ENCODE peak calls at places on chromosome 1, in four cellular contexts. One of them, this sample, is unnamed.

GRCh38 chr1:245444971-245445370 is 290.2 kb downstream of the KIF26B start:
- DNase-seq in fibroblast of the aortic adventitia: peak
- DNase-seq in T-cell: no peak
- DNase-seq in nucleus accumbens: no peak
- DNase-seq in this sample: no peak

GRCh38 chr1:39926343-39926769 is 24.6 kb upstream of the MYCL start:
- DNase-seq in fibroblast of the aortic adventitia: peak
- DNase-seq in T-cell: no peak
- DNase-seq in nucleus accumbens: no peak
- DNase-seq in this sample: no peak

GRCh38 chr1:60971330-60971729 is 111.0 kb upstream of the NFIA start:
- DNase-seq in fibroblast of the aortic adventitia: no peak
- DNase-seq in T-cell: no peak
- DNase-seq in nucleus accumbens: no peak
- DNase-seq in this sample: no peak

GRCh38 chr1:3292868-3293562 is 161.4 kb upstream of the ARHGEF16 start:
- DNase-seq in fibroblast of the aortic adventitia: no peak
- DNase-seq in T-cell: no peak
- DNase-seq in nucleus accumbens: no peak
- DNase-seq in this sample: no peak

GRCh38 chr1:94273111-94273510 is 35.7 kb upstream of the ARHGAP29 start:
- DNase-seq in fibroblast of the aortic adventitia: peak
- DNase-seq in T-cell: no peak
- DNase-seq in nucleus accumbens: no peak
- DNase-seq in this sample: no peak

GRCh38 chr1:10663668-10664035 is 132.8 kb downstream of the CASZ1 start:
- DNase-seq in fibroblast of the aortic adventitia: no peak
- DNase-seq in T-cell: no peak
- DNase-seq in nucleus accumbens: no peak
- DNase-seq in this sample: no peak

GRCh38 chr1:193392686-193393085 is 206.3 kb upstream of the B3GALT2 start:
- DNase-seq in fibroblast of the aortic adventitia: no peak
- DNase-seq in T-cell: no peak
- DNase-seq in nucleus accumbens: no peak
- DNase-seq in this sample: no peak

GRCh38 chr1:177172866-177173265 is 2.1 kb downstream of the BRINP2 start:
- DNase-seq in fibroblast of the aortic adventitia: no peak
- DNase-seq in T-cell: no peak
- DNase-seq in nucleus accumbens: no peak
- DNase-seq in this sample: no peak

GRCh38 chr1:199226163-199226562 is 587.3 kb downstream of the PTPRC start:
- DNase-seq in fibroblast of the aortic adventitia: peak
- DNase-seq in T-cell: no peak
- DNase-seq in nucleus accumbens: no peak
- DNase-seq in this sample: no peak

GRCh38 chr1:1432951-1433803 is 2.3 kb upstream of the VWA1 start:
- DNase-seq in fibroblast of the aortic adventitia: no peak
- DNase-seq in T-cell: no peak
- DNase-seq in nucleus accumbens: peak
- DNase-seq in this sample: no peak

GRCh38 chr1:89804646-89805237 is 16.1 kb upstream of the LRRC8D start:
- DNase-seq in fibroblast of the aortic adventitia: peak
- DNase-seq in T-cell: peak
- DNase-seq in nucleus accumbens: peak
- DNase-seq in this sample: peak

GRCh38 chr1:28378906-28379305 is 9.4 kb downstream of the PHACTR4 start:
- DNase-seq in fibroblast of the aortic adventitia: no peak
- DNase-seq in T-cell: no peak
- DNase-seq in nucleus accumbens: no peak
- DNase-seq in this sample: no peak

GRCh38 chr1:218521414-218522169 is 176.5 kb downstream of the TGFB2 start:
- DNase-seq in fibroblast of the aortic adventitia: peak
- DNase-seq in T-cell: no peak
- DNase-seq in nucleus accumbens: no peak
- DNase-seq in this sample: no peak